ENCODE peak calls at places on chromosomes 11 and 22, in four cellular contexts. K is chondrocyte; F is H9; X is activated CD4-positive, CD25-positive, alpha-beta regulatory T cell treated with anti-CD3 and anti-CD28 coated beads, Interleukin-2, amount 50 U/mL, for 72 hours. I is an unnamed sample.

GRCh38 chr11:125903753-125904659 is at the start of gene DDX25:
- DNase-seq in K (peak; percentile 87), F (peak; percentile 80), X (peak; percentile 41), I (no peak)

GRCh38 chr11:66188580-66188979 is 79.9 kb upstream of the RAB1B start:
- DNase-seq in K (no peak), F (no peak), X (no peak), I (no peak)

GRCh38 chr11:110094298-110095073 is 1.3 kb downstream of the ZC3H12C start:
- DNase-seq in K (no peak), F (no peak), X (no peak), I (no peak)

GRCh38 chr11:120235024-120235628 is 4.8 kb upstream of the POU2F3 start:
- DNase-seq in K (no peak), F (peak; percentile 93), X (peak; percentile 64), I (peak; percentile 15)

GRCh38 chr11:57815476-57815875 is 53.9 kb downstream of the CTNND1 start:
- DNase-seq in K (no peak), F (no peak), X (no peak), I (no peak)

GRCh38 chr11:72573380-72573949 is 100.8 kb downstream of the PDE2A start:
- DNase-seq in K (no peak), F (peak; percentile 80), X (peak; percentile 46), I (no peak)

GRCh38 chr22:20439928-20440575 is 2.4 kb upstream of the SCARF2 start:
- DNase-seq in K (peak; percentile 77), F (no peak), X (no peak), I (no peak)

GRCh38 chr11:118845369-118845768 is 38.3 kb upstream of the CXCR5 start:
- DNase-seq in K (no peak), F (no peak), X (no peak), I (no peak)

GRCh38 chr11:15170170-15170569 is 55.4 kb downstream of the INSC start:
- DNase-seq in K (no peak), F (no peak), X (no peak), I (no peak)

GRCh38 chr22:46914916-46915894 is 152.8 kb downstream of the TBC1D22A start:
- DNase-seq in K (no peak), F (no peak), X (no peak), I (no peak)

GRCh38 chr11:74019104-74019738 is 10.3 kb upstream of the UCP3 start:
- DNase-seq in K (no peak), F (no peak), X (no peak), I (no peak)

GRCh38 chr22:19111584-19111983 is 10.6 kb downstream of the DGCR2 start:
- DNase-seq in K (no peak), F (no peak), X (no peak), I (no peak)

GRCh38 chr11:74460481-74461154 is 6.7 kb downstream of the KCNE3 start:
- DNase-seq in K (no peak), F (no peak), X (no peak), I (no peak)

GRCh38 chr11:69423181-69423580 is 58.3 kb upstream of the LINC01488 start:
- DNase-seq in K (peak; percentile 56), F (no peak), X (no peak), I (no peak)

GRCh38 chr11:113862430-113862829 is 12.9 kb downstream of the USP28 start:
- DNase-seq in K (no peak), F (no peak), X (no peak), I (no peak)

GRCh38 chr11:119380160-119380815 is 1.2 kb downstream of the USP2 start:
- DNase-seq in K (no peak), F (no peak), X (no peak), I (no peak)

GRCh38 chr11:16154715-16155396 is 201.5 kb downstream of the SOX6 start:
- DNase-seq in K (no peak), F (no peak), X (no peak), I (no peak)

GRCh38 chr11:37317803-37318202 is 719.8 kb upstream of the RAG2 start:
- DNase-seq in K (no peak), F (no peak), X (no peak), I (no peak)

GRCh38 chr11:134949121-134949591 is 537.1 kb upstream of the B3GAT1 start:
- DNase-seq in K (no peak), F (no peak), X (no peak), I (no peak)

GRCh38 chr11:43685483-43685882 is 4.9 kb downstream of the HSD17B12 start:
- DNase-seq in K (no peak), F (no peak), X (no peak), I (no peak)

GRCh38 chr11:102047305-102047924 is at the start of gene CFAP300:
- DNase-seq in K (peak; percentile 96), F (peak; percentile 78), X (peak; percentile 49), I (peak; percentile 16)

GRCh38 chr22:49873228-49873940 is 19.7 kb downstream of the ZBED4 start:
- DNase-seq in K (no peak), F (no peak), X (no peak), I (no peak)

GRCh38 chr11:6431861-6432260 is 8.9 kb downstream of the HPX start:
- DNase-seq in K (no peak), F (no peak), X (no peak), I (no peak)

GRCh38 chr11:117710211-117710610 is 86.8 kb downstream of the DSCAML1 start:
- DNase-seq in K (no peak), F (no peak), X (no peak), I (no peak)

GRCh38 chr11:35111171-35112055 is 27.6 kb upstream of the CD44 start:
- DNase-seq in K (no peak), F (no peak), X (no peak), I (no peak)

GRCh38 chr22:17903564-17904295 is 120.6 kb downstream of the MICAL3 start:
- DNase-seq in K (no peak), F (no peak), X (no peak), I (no peak)

GRCh38 chr11:130849215-130849568 is 67.1 kb downstream of the SNX19 start:
- DNase-seq in K (no peak), F (no peak), X (no peak), I (no peak)

GRCh38 chr11:69984457-69985261 is 93.5 kb upstream of the ANO1 start:
- DNase-seq in K (peak; percentile 53), F (peak; percentile 84), X (no peak), I (no peak)

GRCh38 chr11:13358871-13359270 is 81.3 kb downstream of the BMAL1 start:
- DNase-seq in K (no peak), F (no peak), X (no peak), I (no peak)

GRCh38 chr22:31635638-31636306 is 26.2 kb downstream of the PISD start:
- DNase-seq in K (no peak), F (no peak), X (no peak), I (no peak)

I was measured in T-helper 1 cell.